ENCODE peak calls at places on chromosome 16, in nine cellular contexts. R is amniotic stem cell; B is glutamatergic neuron; A is GM23338; M is heart right ventricle; V is IMR-90; Q is GM03348; O is CD8-positive, alpha-beta memory T cell; L is type B pancreatic cell. S is an unnamed sample.

GRCh38 chr16:22638393-22639206 is 127.9 kb downstream of the NPIPB5 start:
- DNase-seq in V (no peak), M (no peak), Q (peak; percentile 64), A (no peak), L (no peak), B (no peak), O (no peak), R (no peak), S (no peak)

GRCh38 chr16:23869052-23869451 is 33.3 kb downstream of the PRKCB start:
- DNase-seq in A (peak; percentile 61), L (no peak), O (no peak), M (no peak), R (no peak), V (no peak), Q (no peak), B (no peak), S (no peak)

GRCh38 chr16:10033561-10033960 is 148.7 kb downstream of the GRIN2A start:
- DNase-seq in R (no peak), M (no peak), L (no peak), O (no peak), V (no peak), B (no peak), Q (no peak), A (no peak), S (no peak)

GRCh38 chr16:79212114-79212791 is 388.3 kb downstream of the MAF start:
- DNase-seq in A (peak; percentile 56), R (no peak), O (no peak), Q (no peak), L (no peak), V (no peak), M (no peak), B (no peak), S (no peak)

GRCh38 chr16:56419740-56420548 is 5.4 kb downstream of the AMFR start:
- DNase-seq in Q (no peak), O (no peak), B (no peak), A (peak; percentile 4), M (no peak), R (no peak), L (no peak), V (no peak), S (no peak)

GRCh38 chr16:66845080-66845410 is 831 bp downstream of the CA7 start:
- DNase-seq in B (no peak), A (no peak), V (no peak), M (no peak), R (no peak), L (no peak), O (no peak), Q (no peak), S (no peak)

GRCh38 chr16:3490911-3491629 is 4.2 kb downstream of the C16orf90 start:
- DNase-seq in O (no peak), V (no peak), B (peak; percentile 62), A (peak; percentile 53), Q (peak; percentile 4), R (no peak), L (no peak), M (no peak), S (no peak)

GRCh38 chr16:30429418-30429677 is 482 bp downstream of the DCTPP1 start:
- DNase-seq in A (peak; percentile 75), O (no peak), L (no peak), Q (no peak), B (no peak), R (no peak), V (no peak), M (no peak), S (no peak)

GRCh38 chr16:81624718-81625543 is 154.2 kb upstream of the PLCG2 start:
- DNase-seq in Q (peak; percentile 54), V (no peak), O (no peak), B (no peak), L (no peak), R (no peak), A (no peak), M (no peak), S (no peak)

GRCh38 chr16:367333-367903 is 2.9 kb downstream of the MRPL28 start:
- DNase-seq in B (no peak), M (no peak), O (no peak), Q (no peak), V (no peak), L (no peak), A (no peak), R (no peak), S (no peak)

GRCh38 chr16:48965391-48965790 is 316.2 kb downstream of the CBLN1 start:
- DNase-seq in L (no peak), Q (no peak), B (no peak), M (no peak), V (peak; percentile 47), A (no peak), O (no peak), R (no peak), S (no peak)

S was measured in left ventricle myocardium inferior.